ENCODE peak calls at places on chromosomes 3 and 15, in four cellular contexts. F is GM23248, D is MM.1S, E is GM23338. A is an unnamed sample.
A peak's percentile ranks its signal among the peaks of the same experiment; 100 is the strongest.

GRCh38 chr3:154886437-154886836 is 193.7 kb upstream of the MME start:
- DNase-seq in F (peak; percentile 98), D (no peak), E (no peak), A (no peak)

GRCh38 chr3:140942221-140943104 is 827 bp downstream of the SLC25A36 start:
- DNase-seq in F (peak; percentile 88), D (peak; percentile 53), E (peak; percentile 90), A (peak; percentile 80)

GRCh38 chr3:3664916-3665315 is 134.3 kb upstream of the LRRN1 start:
- DNase-seq in F (no peak), D (no peak), E (no peak), A (no peak)

GRCh38 chr3:70849911-70850699 is 537.7 kb upstream of the MDFIC2 start:
- DNase-seq in F (peak; percentile 86), D (no peak), E (no peak), A (no peak)

GRCh38 chr15:60945196-60945595 is 283.9 kb downstream of the RORA start:
- DNase-seq in F (peak; percentile 15), D (no peak), E (no peak), A (no peak)

GRCh38 chr3:124395584-124396340 is 334.5 kb upstream of the UMPS start:
- DNase-seq in F (no peak), D (no peak), E (no peak), A (no peak)

GRCh38 chr15:63287109-63287508 is 9.7 kb downstream of the APH1B start:
- DNase-seq in F (peak; percentile 31), D (no peak), E (no peak), A (no peak)

GRCh38 chr3:70861234-70861633 is 548.8 kb upstream of the MDFIC2 start:
- DNase-seq in F (peak; percentile 93), D (no peak), E (no peak), A (no peak)

GRCh38 chr15:100959066-100960050 is 40.2 kb downstream of the LRRK1 start:
- DNase-seq in F (no peak), D (no peak), E (no peak), A (no peak)

GRCh38 chr15:42511010-42511396 is 15.6 kb downstream of the SNAP23 start:
- DNase-seq in F (peak; percentile 80), D (no peak), E (no peak), A (no peak)

GRCh38 chr3:111278961-111279360 is 207.3 kb downstream of the NECTIN3 start:
- DNase-seq in F (no peak), D (no peak), E (no peak), A (no peak)

GRCh38 chr3:111282024-111282423 is 210.4 kb downstream of the NECTIN3 start:
- DNase-seq in F (no peak), D (no peak), E (no peak), A (no peak)

GRCh38 chr3:111283165-111283564 is 211.5 kb downstream of the NECTIN3 start:
- DNase-seq in F (no peak), D (no peak), E (no peak), A (no peak)

DNA sequence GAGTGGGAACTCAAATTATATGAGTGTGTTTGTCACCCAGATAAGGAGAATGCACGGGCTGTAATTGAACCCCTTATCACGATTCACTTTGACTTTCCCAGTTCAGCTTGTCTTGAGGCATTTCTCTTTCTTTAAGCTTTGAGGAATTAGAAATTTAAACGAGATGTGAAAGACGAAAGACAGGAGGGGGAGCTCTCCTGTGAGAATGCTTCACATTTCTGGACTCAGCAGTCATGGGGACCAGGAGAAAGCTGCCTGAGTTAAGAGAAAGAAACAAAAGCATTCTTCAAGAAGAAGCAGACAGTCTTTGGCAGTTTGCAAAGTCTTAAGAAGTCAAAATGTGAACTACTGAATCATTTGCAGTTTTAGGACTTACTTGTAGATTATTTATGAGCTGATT is 205.6 kb downstream of the NECTIN3 start:
- DNase-seq in F (peak; percentile 62), D (no peak), E (peak; percentile 81), A (no peak)
- H2AFZ ChIP-seq in F (peak overlapping the region; percentile 43), D (no peak overlapping the region), E (peak overlapping the region; percentile 0), A (no peak overlapping the region)

GRCh38 chr3:13530241-13531009 is 18.5 kb upstream of the FBLN2 start:
- DNase-seq in F (no peak), D (no peak), E (no peak), A (no peak)
- H3K4me2 ChIP-seq in F (no peak overlapping the region), D (no peak overlapping the region), E (no peak overlapping the region), A (no peak overlapping the region)

GRCh38 chr3:68876112-68876713 is 56.1 kb downstream of the TAFA4 start:
- DNase-seq in F (peak; percentile 74), D (peak; percentile 74), E (peak; percentile 87), A (peak; percentile 66)
- TF ChIP-seq EZH2phosphoT487 in F (no peak), D (no peak), E (no peak), A (no peak)

GRCh38 chr3:146625117-146625775 is 20.1 kb upstream of the PLSCR5 start:
- DNase-seq in F (peak; percentile 45), D (peak; percentile 26), E (no peak), A (no peak)
- H2AFZ ChIP-seq in F (peak overlapping the region; percentile 85), D (no peak overlapping the region), E (no peak overlapping the region), A (no peak overlapping the region)

GRCh38 chr3:67335813-67336212 is 318.6 kb downstream of the SUCLG2 start:
- DNase-seq in F (no peak), D (no peak), E (no peak), A (no peak)

GRCh38 chr3:67329358-67329757 is 325.1 kb downstream of the SUCLG2 start:
- DNase-seq in F (no peak), D (no peak), E (no peak), A (no peak)

DNA sequence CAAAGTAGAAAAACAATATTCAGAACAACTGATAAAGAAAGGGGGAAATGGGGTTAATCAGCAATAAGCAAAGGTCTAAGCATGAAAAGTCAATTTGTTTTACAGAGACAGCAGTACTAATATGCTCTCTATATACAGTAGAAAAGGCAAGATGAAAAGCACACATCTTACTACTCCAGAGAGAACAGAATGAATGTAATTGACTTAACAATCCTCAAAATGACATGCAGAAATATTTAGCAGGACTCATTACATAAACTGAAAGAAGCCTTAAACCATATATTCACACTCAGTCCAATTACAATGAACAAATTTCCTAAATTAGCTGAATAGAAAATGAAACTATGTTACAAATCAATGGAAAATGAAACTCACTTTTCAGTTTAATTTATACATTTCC is 319.8 kb downstream of the SUCLG2 start:
- DNase-seq in F (no peak), D (no peak), E (no peak), A (no peak)
- H3K4me2 ChIP-seq in F (no peak overlapping the region), D (no peak overlapping the region), E (no peak overlapping the region), A (no peak overlapping the region)

GRCh38 chr15:39202641-39203040 is 378.2 kb upstream of the THBS1 start:
- DNase-seq in F (peak; percentile 65), D (no peak), E (no peak), A (no peak)
- TF ChIP-seq EZH2phosphoT487 in F (no peak), D (no peak), E (no peak), A (no peak)

DNA sequence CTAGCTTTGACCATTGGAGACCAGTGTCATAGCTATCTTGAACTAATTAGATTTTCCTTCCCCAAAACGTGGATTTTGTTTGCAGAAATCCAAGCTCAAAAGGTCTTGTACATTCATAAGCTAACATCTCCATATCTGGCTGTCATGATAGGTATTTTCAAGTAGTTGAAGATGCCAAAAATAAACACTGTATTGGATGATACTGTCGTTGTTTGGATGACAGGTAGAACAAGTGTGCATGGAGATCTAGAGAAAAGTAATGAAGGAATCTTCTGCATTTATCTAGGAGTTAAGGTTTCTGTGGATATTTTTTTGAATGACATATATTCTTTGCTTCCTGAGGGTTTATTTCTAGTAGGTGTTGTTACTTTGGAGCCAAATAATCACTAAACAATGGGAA is 1696.1 kb downstream of the SI start:
- DNase-seq in F (no peak), D (no peak), E (no peak), A (no peak)
- H2AFZ ChIP-seq in F (no peak overlapping the region), D (no peak overlapping the region), E (no peak overlapping the region), A (no peak overlapping the region)

DNA sequence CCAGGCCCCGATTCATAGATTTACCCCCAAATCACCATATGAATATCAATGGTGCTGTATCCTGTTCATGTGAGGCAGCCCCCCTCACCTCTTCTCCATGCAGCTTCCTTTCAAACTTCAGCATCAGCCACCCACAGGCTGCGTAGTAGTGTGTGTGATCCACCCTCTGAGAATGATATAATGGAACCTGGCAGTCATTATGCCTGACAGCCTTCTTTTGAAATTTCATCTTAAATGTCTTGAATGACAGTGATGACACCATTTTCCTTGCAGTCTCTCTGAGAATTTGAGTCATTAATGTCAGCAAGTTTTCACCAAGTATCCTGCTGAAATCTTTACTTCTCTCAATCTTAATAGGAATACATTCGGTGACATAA is 3.5 kb upstream of the CLRN1 start:
- DNase-seq in F (no peak), D (no peak), E (peak; percentile 31), A (no peak)
- H3K4me2 ChIP-seq in F (no peak overlapping the region), D (no peak overlapping the region), E (peak overlapping the region; percentile 40), A (no peak overlapping the region)

GRCh38 chr3:16113704-16114103 is 60.8 kb upstream of the GALNT15 start:
- DNase-seq in F (peak; percentile 87), D (no peak), E (no peak), A (no peak)
- TF ChIP-seq EZH2phosphoT487 in F (no peak), D (no peak), E (no peak), A (no peak)

GRCh38 chr15:92682772-92683510 is 27.4 kb upstream of the FAM174B start:
- DNase-seq in F (peak; percentile 71), D (no peak), E (no peak), A (no peak)
- H2AFZ ChIP-seq in F (peak overlapping the region; percentile 18), D (no peak overlapping the region), E (peak overlapping the region; percentile 18), A (no peak overlapping the region)